ENCODE peak calls at places on chromosome 21, in four cellular contexts. H is GM12878, A is HepG2, Z is WTC11. Q is an unnamed sample.

GRCh38 chr21:18832950-18833349 is 429.4 kb upstream of the TMPRSS15 start:
- DNase-seq in H (no peak), A (no peak), Z (no peak), Q (peak; percentile 4)

GRCh38 chr21:14259669-14260458 is 43.9 kb downstream of the RBM11 start:
- DNase-seq in H (no peak), A (peak; percentile 39), Z (no peak), Q (peak; percentile 43)

GRCh38 chr21:31108969-31109368 is 70.7 kb upstream of the KRTAP19-8 start:
- DNase-seq in H (no peak), A (no peak), Z (no peak), Q (no peak)

GRCh38 chr21:29812947-29813346 is 126.8 kb downstream of the GRIK1 start:
- DNase-seq in H (no peak), A (no peak), Z (no peak), Q (no peak)

GRCh38 chr21:36738489-36739126 is 39.7 kb downstream of the SIM2 start:
- DNase-seq in H (no peak), A (no peak), Z (no peak), Q (no peak)

GRCh38 chr21:21831036-21831435 is 832.8 kb downstream of the NCAM2 start:
- DNase-seq in H (no peak), A (no peak), Z (no peak), Q (no peak)

GRCh38 chr21:21921410-21922232 is 923.4 kb downstream of the NCAM2 start:
- DNase-seq in H (no peak), A (no peak), Z (no peak), Q (peak; percentile 8)

GRCh38 chr21:29114765-29115164 is 15.7 kb upstream of the MAP3K7CL start:
- DNase-seq in H (no peak), A (no peak), Z (no peak), Q (no peak)

GRCh38 chr21:22993822-22994574 is 1995.8 kb downstream of the NCAM2 start:
- DNase-seq in H (no peak), A (no peak), Z (no peak), Q (no peak)

GRCh38 chr21:31514598-31514997 is 144.9 kb upstream of the SOD1 start:
- DNase-seq in H (no peak), A (no peak), Z (peak; percentile 50), Q (no peak)

GRCh38 chr21:26769613-26770188 is 75.5 kb downstream of the ADAMTS1 start:
- DNase-seq in H (no peak), A (no peak), Z (no peak), Q (no peak)
- TF ChIP-seq ETV6 in H (no peak), A (no peak), Z (no peak), Q (no peak)

DNA sequence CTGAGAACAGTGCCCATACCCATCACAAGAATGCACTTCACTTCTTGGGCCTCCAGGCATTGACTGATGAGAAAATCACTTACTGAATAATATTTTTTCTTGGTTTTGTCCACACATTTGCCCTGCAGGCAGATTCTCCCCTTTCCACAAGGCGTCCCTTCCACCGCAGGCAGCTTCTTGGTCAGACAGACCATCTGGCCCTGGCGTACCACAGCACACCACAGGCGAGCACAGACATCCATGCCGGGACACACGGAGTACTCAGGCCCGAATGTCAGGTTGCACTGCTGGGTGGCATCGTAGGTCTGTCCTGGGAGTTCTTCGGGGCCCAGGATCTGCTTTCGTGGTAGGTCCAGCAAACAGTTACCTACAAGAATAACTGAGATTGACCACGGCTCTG is 32.5 kb downstream of the ADAMTS5 start:
- DNase-seq in H (no peak), A (no peak), Z (no peak), Q (no peak)
- TF ChIP-seq SP1 in H (no peak), A (no peak), Z (no peak), Q (no peak)

GRCh38 chr21:45529785-45530422 is 12.3 kb downstream of the SLC19A1 start:
- DNase-seq in H (no peak), A (no peak), Z (no peak), Q (no peak)

GRCh38 chr21:45530423-45531113 is 11.7 kb downstream of the SLC19A1 start:
- DNase-seq in H (no peak), A (no peak), Z (peak; percentile 9), Q (no peak)

GRCh38 chr21:45531393-45532215 is 10.6 kb downstream of the SLC19A1 start:
- DNase-seq in H (no peak), A (no peak), Z (peak; percentile 14), Q (no peak)

GRCh38 chr21:45528028-45528705 is 14.1 kb downstream of the SLC19A1 start:
- DNase-seq in H (no peak), A (no peak), Z (peak; percentile 10), Q (no peak)

GRCh38 chr21:45528981-45529784 is 13.1 kb downstream of the SLC19A1 start:
- DNase-seq in H (no peak), A (peak; percentile 53), Z (no peak), Q (no peak)
- TF ChIP-seq ETV6 in H (no peak), A (no peak), Z (no peak), Q (no peak)

GRCh38 chr21:42149656-42150457 is 69.1 kb upstream of the ABCG1 start:
- DNase-seq in H (no peak), A (no peak), Z (no peak), Q (no peak)
- TF ChIP-seq SP1 in H (no peak), A (no peak), Z (no peak), Q (no peak)

DNA sequence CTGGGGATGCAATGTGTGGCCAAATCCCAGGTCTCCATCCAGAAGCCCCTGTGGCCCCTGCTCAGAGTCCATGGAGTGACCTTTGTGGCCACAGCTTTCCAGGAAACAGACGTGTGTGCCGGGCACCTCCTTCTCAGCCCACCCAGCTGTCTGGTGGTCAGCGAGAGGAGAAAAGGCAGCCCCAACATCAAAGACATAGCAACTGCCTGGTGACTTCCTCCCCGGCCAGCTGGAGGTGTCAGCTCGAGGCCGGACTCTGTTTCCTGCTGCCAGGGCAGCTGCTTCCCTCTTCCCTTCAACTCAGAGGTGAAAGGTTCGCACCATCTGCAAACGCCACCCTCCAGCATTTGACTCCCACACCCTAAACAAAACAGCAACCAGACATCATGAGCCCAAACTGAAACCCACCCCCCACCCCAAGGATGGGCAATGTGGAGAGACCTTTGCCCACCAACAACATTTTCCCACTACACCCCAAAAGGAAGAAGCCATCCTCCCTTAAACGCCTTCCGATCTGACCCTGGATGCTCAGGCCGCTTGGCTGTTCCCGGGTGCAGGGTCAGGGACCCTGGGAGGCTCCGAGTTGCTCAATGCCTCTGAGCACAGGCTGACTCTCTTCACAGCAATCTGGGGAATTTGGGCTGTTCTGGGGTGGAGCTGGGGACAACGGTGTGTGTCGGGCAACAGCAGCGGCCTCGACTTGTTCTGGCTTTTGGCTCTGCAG is 162.3 kb downstream of the PSMG1 start:
- DNase-seq in H (no peak), A (peak; percentile 64), Z (no peak), Q (no peak)
- TF ChIP-seq ETV6 in H (no peak), A (no peak), Z (no peak), Q (no peak)

DNA sequence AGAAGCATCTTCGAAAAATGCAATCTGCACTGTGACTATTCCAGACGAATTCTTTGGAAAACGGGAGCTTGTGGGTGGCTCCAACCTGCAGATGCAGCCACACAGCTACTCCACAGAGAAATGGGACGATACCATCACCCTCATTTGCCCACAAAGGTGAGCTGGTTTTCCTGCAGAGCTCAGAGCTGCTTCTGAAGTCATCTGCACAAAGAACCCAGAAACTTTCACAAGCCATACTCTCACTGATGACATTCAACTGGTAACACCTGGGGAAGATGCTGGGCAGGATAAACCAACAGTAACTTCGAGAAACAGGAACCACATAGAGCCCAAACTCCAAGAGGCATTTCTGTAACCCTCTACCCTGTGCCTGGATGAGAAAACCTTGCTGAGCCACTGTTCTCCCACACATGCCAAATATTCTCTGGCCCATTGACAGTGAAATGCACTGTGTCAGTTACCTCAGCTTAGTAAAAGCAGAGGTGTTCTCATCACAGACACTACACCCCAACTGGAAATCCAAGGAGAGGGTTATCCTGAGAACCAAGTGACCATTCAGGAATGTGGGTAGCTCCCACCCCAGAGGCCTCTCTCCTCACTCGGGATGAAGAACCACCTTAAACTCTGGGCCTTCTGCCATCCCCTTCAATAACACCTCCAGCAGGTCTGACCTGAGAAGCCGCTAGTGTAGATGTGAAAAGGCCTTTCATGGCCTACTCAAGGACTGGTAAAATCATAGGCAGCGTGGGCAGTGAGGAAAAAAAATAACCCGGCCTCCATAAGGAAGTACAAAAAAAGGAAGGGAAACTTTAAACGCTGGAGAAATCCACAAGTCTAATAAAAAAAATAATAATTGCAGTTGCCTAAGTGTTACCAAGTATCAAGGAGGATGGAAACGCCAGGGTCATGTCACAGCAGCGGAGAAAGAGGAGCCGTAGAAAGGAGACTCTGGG is 56.7 kb downstream of the HSF2BP start:
- DNase-seq in H (no peak), A (no peak), Z (no peak), Q (no peak)
- TF ChIP-seq SP1 in H (no peak), A (no peak), Z (no peak), Q (no peak)

DNA sequence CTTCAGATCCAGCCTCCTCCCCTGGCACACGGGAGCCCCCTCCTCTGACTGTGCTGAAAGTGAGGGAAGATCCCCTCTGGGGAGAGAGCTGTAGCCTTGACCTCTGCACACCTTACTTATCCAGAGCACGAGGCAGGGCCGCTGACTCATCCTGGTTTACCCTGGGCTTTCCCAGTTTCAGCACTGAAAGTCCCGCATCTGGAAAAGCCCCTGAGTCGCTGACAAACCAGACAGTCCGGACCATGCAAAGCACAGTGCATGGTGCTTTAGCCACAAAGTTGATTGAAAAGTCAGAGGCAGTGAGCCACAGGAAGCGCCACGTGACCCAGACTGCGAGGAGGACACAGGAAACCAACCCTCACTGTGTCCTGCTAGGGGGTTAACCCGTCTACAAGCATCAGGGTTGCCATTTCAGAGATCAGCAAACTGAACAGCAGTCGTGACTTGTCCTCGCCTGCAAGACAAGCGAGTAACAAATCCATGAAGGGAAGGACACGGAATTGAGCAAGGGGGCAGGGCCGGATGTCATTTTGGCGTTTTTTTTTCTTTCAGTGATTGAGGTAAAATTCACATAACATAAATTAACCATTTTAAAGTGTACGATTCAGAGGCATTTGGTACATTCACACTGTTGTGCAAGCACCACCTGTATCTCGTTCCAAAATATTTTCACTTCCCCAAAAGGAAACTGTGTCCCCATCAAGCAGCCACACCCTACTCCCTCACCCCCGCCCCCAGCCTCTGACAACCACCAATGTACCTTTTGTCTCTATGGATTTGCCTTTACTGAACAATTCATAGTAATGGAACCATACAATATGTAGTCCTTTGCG is 19.9 kb upstream of the IFNGR2 start:
- DNase-seq in H (peak; percentile 98), A (peak; percentile 91), Z (no peak), Q (peak; percentile 43)
- TF ChIP-seq ETV6 in H (peak; percentile 80), A (no peak), Z (no peak), Q (no peak)

DNA sequence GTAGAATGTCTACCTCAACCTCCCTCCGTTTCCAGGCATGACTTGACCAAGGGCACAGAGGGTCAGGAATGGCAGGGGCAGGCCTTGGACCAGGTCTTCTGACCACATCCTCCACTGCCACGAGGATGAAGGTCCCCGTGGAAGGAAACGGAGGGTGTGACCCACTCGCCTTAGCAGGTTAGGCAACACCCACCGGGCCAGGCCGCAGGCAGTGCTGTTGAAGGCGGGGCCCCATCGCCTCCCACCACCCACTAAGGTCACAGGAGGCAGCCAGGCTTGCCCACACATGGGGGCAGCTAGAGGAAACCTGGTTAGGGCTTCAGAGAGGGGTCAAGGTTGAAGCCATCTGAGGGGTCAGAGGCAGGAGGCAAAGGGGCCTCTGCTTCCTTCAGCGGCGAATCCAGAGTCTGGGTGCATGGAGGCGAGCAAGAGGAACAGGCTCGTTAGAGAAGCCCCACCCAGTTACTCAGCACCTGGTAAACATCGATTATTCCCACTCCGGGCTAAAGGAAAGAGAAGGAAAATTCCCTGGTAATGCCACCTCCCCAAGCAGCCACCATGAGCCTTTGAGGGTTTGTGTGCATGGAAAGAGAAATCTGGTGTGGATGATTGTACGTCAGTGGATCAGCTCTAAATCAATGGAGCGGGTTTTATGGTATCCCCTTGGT is 37.0 kb downstream of the RIPK4 start:
- DNase-seq in H (no peak), A (no peak), Z (no peak), Q (no peak)
- TF ChIP-seq SP1 in H (no peak), A (no peak), Z (no peak), Q (no peak)

GRCh38 chr21:15592271-15592860 is 137.4 kb upstream of the USP25 start:
- DNase-seq in H (no peak), A (peak; percentile 44), Z (no peak), Q (peak; percentile 17)
- TF ChIP-seq ETV6 in H (no peak), A (no peak), Z (no peak), Q (no peak)